ENCODE peak calls at places on chromosomes 2 and 18, in five cellular contexts. U is GM20000, M is ELR, L is HAP-1, D is H4. N is an unnamed sample.
A peak's percentile ranks its signal among the peaks of the same experiment; 100 is the strongest.

GRCh38 chr2:100517556-100517955 is 45.2 kb upstream of the PDCL3 start:
- DNase-seq in U (no peak), M (no peak), L (no peak), D (no peak), N (no peak)

GRCh38 chr18:8960740-8961657 is 141.5 kb upstream of the NDUFV2 start:
- DNase-seq in U (no peak), M (peak; percentile 87), L (no peak), D (no peak), N (no peak)

GRCh38 chr2:46334389-46335345 is 37.5 kb downstream of the EPAS1 start:
- DNase-seq in U (no peak), M (peak; percentile 96), L (no peak), D (no peak), N (no peak)

GRCh38 chr2:188292446-188293239 is 969 bp downstream of the GULP1 start:
- DNase-seq in U (no peak), M (peak; percentile 91), L (peak; percentile 92), D (peak; percentile 96), N (no peak)

GRCh38 chr2:31219131-31219969 is 2.0 kb upstream of the CAPN14 start:
- DNase-seq in U (peak; percentile 70), M (no peak), L (no peak), D (no peak), N (peak; percentile 69)

GRCh38 chr2:219289537-219290361 is 10.6 kb downstream of the DNAJB2 start:
- DNase-seq in U (no peak), M (peak; percentile 60), L (no peak), D (peak; percentile 77), N (peak; percentile 15)

GRCh38 chr2:579351-579886 is 97.8 kb downstream of the TMEM18 start:
- DNase-seq in U (no peak), M (no peak), L (no peak), D (no peak), N (no peak)

GRCh38 chr2:236659758-236660150 is 90.1 kb downstream of the ACKR3 start:
- DNase-seq in U (no peak), M (no peak), L (no peak), D (peak; percentile 91), N (no peak)

GRCh38 chr2:109171444-109172334 is 42.7 kb downstream of the SH3RF3 start:
- DNase-seq in U (no peak), M (peak; percentile 97), L (no peak), D (peak; percentile 97), N (no peak)

GRCh38 chr2:233466991-233467603 is 99.5 kb downstream of the USP40 start:
- DNase-seq in U (no peak), M (no peak), L (no peak), D (no peak), N (no peak)

GRCh38 chr2:20186078-20186854 is 38.7 kb downstream of the SDC1 start:
- DNase-seq in U (peak; percentile 56), M (peak; percentile 86), L (no peak), D (no peak), N (peak; percentile 61)

N was measured in GM13977.